ENCODE peak calls at places on chromosomes 13 and 19, in six cellular contexts. N is HS-5, L is body of pancreas, P is heart left ventricle, S is uterus, J is mucosa of gallbladder. O is an unnamed sample.

GRCh38 chr19:919157-920050 is 2.3 kb downstream of the KISS1R start:
- DNase-seq in N (no peak), L (no peak), P (no peak), S (no peak), J (no peak), O (no peak)

GRCh38 chr13:48653074-48654054 is at the start of gene CYSLTR2:
- DNase-seq in N (peak), L (no peak), P (no peak), S (no peak), J (no peak), O (peak)

GRCh38 chr13:20714563-20715339 is 11.3 kb downstream of the IL17D start:
- DNase-seq in N (no peak), L (peak), P (peak), S (peak), J (peak), O (peak)

GRCh38 chr13:76293346-76293745 is 592.9 kb downstream of the KCTD12 start:
- DNase-seq in N (peak), L (no peak), P (no peak), S (no peak), J (no peak), O (no peak)

GRCh38 chr13:51291341-51291740 is 48.1 kb upstream of the SERPINE3 start:
- DNase-seq in N (no peak), L (no peak), P (no peak), S (no peak), J (no peak), O (no peak)

GRCh38 chr19:12840091-12841079 is 2.1 kb downstream of the MAST1 start:
- DNase-seq in N (no peak), L (peak), P (no peak), S (peak), J (peak), O (no peak)

GRCh38 chr19:40223135-40223822 is 3.2 kb downstream of the CCNP start:
- DNase-seq in N (no peak), L (no peak), P (no peak), S (no peak), J (peak), O (no peak)

GRCh38 chr19:35715355-35715809 is 2.4 kb upstream of the KMT2B start:
- DNase-seq in N (no peak), L (no peak), P (no peak), S (no peak), J (no peak), O (no peak)

GRCh38 chr13:83919775-83920174 is 37.5 kb upstream of the SLITRK1 start:
- DNase-seq in N (no peak), L (no peak), P (no peak), S (no peak), J (no peak), O (no peak)

GRCh38 chr13:36282818-36283432 is 14.7 kb downstream of the CCDC169 start:
- DNase-seq in N (no peak), L (no peak), P (no peak), S (no peak), J (no peak), O (peak)

GRCh38 chr13:107553838-107554237 is 661.5 kb downstream of the LIG4 start:
- DNase-seq in N (no peak), L (no peak), P (no peak), S (no peak), J (no peak), O (no peak)

GRCh38 chr19:372306-372890 is 27.8 kb upstream of the MIER2 start:
- DNase-seq in N (no peak), L (peak), P (peak), S (no peak), J (peak), O (no peak)

GRCh38 chr19:45667620-45668341 is at the start of gene GIPR:
- DNase-seq in N (no peak), L (peak), P (peak), S (no peak), J (peak), O (no peak)

GRCh38 chr13:33677215-33677614 is 140.7 kb upstream of the RFC3 start:
- DNase-seq in N (no peak), L (no peak), P (no peak), S (no peak), J (no peak), O (no peak)

GRCh38 chr13:87792878-87793277 is 121.7 kb downstream of the SLITRK5 start:
- DNase-seq in N (no peak), L (no peak), P (no peak), S (no peak), J (no peak), O (no peak)

GRCh38 chr19:11450570-11451326 is 15.3 kb downstream of the PRKCSH start:
- DNase-seq in N (no peak), L (no peak), P (no peak), S (no peak), J (no peak), O (no peak)

O was measured in midbrain.